ENCODE peak calls at places on chromosomes 12 and 14, in nine cellular contexts. C, P, G, K, X, E, H, M and B are unnamed samples.

GRCh38 chr12:14849664-14850063 is 6.3 kb upstream of the ART4 start:
- DNase-seq in M (no peak), G (peak), C (peak), E (no peak), K (no peak), H (no peak), P (no peak), X (peak), B (no peak)

GRCh38 chr12:106248849-106249371 is 1.1 kb upstream of the CKAP4 start:
- DNase-seq in X (peak), H (peak), K (no peak), M (no peak), P (peak), C (peak), E (no peak), G (peak), B (peak)

GRCh38 chr12:43277630-43278267 is 274.3 kb downstream of the ADAMTS20 start:
- DNase-seq in H (no peak), G (peak), E (no peak), K (no peak), M (no peak), P (no peak), C (peak), X (peak), B (no peak)

GRCh38 chr14:58639842-58640484 is 2.2 kb downstream of the DACT1 start:
- DNase-seq in G (peak), K (no peak), H (peak), E (no peak), P (no peak), X (peak), C (peak), M (no peak), B (peak)

GRCh38 chr14:90803249-90803648 is 13.0 kb downstream of the TTC7B start:
- DNase-seq in G (no peak), K (no peak), E (no peak), P (no peak), X (no peak), H (no peak), C (no peak), M (no peak), B (no peak)

GRCh38 chr12:123232807-123233504 is at the start of the genes MPHOSPH9 and MTRFR:
- DNase-seq in P (peak), H (peak), M (peak), C (peak), K (peak), E (peak), X (peak), G (peak), B (peak)

GRCh38 chr12:26523708-26524150 is 309.3 kb downstream of the ITPR2 start:
- DNase-seq in K (no peak), P (no peak), M (peak), X (peak), H (no peak), C (peak), E (peak), G (peak), B (peak)

GRCh38 chr12:9926876-9927275 is 5.3 kb downstream of the CLEC2A start:
- DNase-seq in M (no peak), K (no peak), E (no peak), H (no peak), G (no peak), C (no peak), P (no peak), X (no peak), B (no peak)

GRCh38 chr14:76953196-76953945 is 75.1 kb downstream of the IRF2BPL start:
- DNase-seq in H (peak), P (peak), G (peak), M (peak), E (peak), K (no peak), C (peak), X (peak), B (peak)

DNA sequence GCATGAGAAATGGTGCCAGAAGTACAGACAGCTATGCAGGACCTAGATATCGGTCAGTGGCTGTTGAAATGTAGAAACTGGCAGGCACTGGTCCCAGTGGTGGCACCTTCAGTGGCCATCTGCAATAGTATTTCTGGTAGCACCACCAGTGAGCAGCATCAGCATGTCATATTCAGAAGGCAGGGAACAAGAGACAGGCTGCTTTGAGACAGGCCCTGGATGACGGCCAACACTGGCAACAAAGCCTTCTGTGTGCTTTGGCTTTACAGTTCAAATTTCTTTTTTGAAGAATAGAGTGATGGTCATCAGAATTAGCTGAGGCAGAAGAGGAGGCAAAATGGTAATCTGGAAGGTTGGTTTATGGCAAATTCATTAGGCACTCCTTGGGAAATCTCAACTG is 273.4 kb upstream of the SLC16A7 start:
- DNase-seq in E (no peak), C (no peak), K (no peak), G (no peak), H (no peak), X (no peak), P (no peak), M (no peak), B (no peak)
- TF ChIP-seq CTCF in E (no peak), C (no peak), K (no peak), G (no peak), H (no peak), X (no peak), P (no peak), M (no peak), B (no peak)

GRCh38 chr12:20486233-20486632 is 117.9 kb downstream of the PDE3A start:
- DNase-seq in X (no peak), C (no peak), M (no peak), P (no peak), H (no peak), G (no peak), K (no peak), E (no peak), B (peak)
- TF ChIP-seq CTCF in X (peak), C (no peak), M (no peak), P (no peak), H (no peak), G (no peak), K (no peak), E (no peak), B (peak)

GRCh38 chr14:33432407-33433023 is 493.8 kb downstream of the NPAS3 start:
- DNase-seq in K (no peak), X (peak), C (peak), P (no peak), G (peak), M (no peak), E (no peak), H (no peak), B (peak)
- TF ChIP-seq CTCF in K (peak), X (peak), C (no peak), P (no peak), G (peak), M (no peak), E (peak), H (peak), B (peak)

GRCh38 chr14:74918380-74918779 is 4.7 kb downstream of the RPS6KL1 start:
- DNase-seq in P (no peak), K (no peak), E (no peak), X (no peak), C (no peak), H (no peak), M (no peak), G (no peak), B (no peak)

GRCh38 chr14:74915426-74915825 is 7.6 kb downstream of the RPS6KL1 start:
- DNase-seq in E (no peak), G (no peak), H (no peak), P (no peak), K (no peak), M (peak), X (no peak), C (no peak), B (no peak)

GRCh38 chr14:74915826-74916225 is 7.2 kb downstream of the RPS6KL1 start:
- DNase-seq in P (no peak), M (peak), H (no peak), X (no peak), C (no peak), K (no peak), G (no peak), E (no peak), B (no peak)

GRCh38 chr14:74917646-74918081 is 5.4 kb downstream of the RPS6KL1 start:
- DNase-seq in K (no peak), P (no peak), E (peak), C (peak), H (no peak), G (peak), X (no peak), M (peak), B (no peak)

DNA sequence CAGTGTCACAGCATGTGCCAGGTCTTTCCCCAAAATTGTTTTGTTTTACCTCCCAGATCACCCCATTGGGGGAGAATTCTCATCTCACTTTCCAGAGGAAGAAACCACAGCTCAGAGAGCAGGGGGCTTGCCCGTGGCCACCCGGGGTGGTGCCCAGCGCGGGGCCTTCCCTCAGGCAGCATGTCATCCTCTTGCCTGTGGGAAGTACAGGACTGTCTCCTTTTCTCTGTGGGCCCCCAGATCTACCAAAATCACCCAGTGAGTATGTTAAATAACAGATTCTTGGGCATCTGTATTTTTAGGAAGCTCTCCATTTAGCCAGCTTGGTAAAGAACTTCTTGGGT is 5.9 kb downstream of the RPS6KL1 start:
- DNase-seq in M (no peak), C (no peak), E (no peak), K (no peak), P (no peak), X (no peak), G (no peak), H (no peak), B (no peak)
- TF ChIP-seq CTCF in M (no peak), C (no peak), E (no peak), K (no peak), P (no peak), X (no peak), G (no peak), H (no peak), B (no peak)

DNA sequence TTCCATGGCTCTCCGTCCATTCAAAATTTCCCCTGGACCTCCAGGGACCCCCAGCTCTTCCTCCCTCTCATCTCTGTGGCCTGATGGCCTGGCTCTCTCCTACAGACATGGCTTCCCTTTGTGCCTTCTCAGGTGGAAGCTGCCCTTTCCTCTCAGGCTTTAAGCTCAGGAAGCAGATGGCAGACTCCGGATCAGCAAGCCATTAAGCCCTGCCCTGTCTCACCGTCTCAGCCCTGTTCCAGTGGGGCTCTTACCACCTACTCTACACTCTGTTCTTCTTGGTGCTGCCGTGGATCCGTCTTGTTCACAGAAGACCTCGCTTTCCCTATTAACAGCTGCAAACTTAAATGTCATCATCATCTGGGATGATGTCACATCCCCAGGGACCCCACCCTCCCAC is 33.1 kb downstream of the NPC2 start:
- DNase-seq in K (no peak), H (no peak), X (no peak), G (no peak), C (no peak), E (no peak), P (no peak), M (no peak), B (no peak)
- TF ChIP-seq CTCF in K (no peak), H (no peak), X (no peak), G (no peak), C (no peak), E (no peak), P (no peak), M (no peak), B (no peak)

DNA sequence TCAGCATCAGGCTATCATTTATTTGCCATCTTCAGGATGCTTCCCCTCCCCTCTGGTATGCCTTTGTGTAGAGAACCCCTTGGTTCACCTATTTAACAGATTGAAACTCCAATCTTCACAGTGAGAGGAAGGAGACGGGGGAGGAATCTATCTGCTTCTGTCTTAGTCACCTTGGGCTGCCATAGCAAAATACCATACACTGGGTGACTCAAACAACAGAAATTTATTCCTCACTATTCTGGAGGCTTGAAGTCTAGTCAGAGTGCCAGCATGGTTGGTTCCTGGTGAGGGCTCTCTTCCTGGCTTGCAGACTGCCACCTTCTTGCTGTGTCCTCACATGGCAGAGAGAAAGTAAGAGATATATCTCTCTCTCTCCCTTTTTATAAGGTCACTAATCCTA is 13.5 kb upstream of the EML1 start:
- DNase-seq in M (no peak), E (no peak), P (no peak), X (peak), H (no peak), C (peak), G (no peak), K (no peak), B (peak)
- TF ChIP-seq CTCF in M (no peak), E (no peak), P (no peak), X (no peak), H (no peak), C (no peak), G (no peak), K (no peak), B (peak)

DNA sequence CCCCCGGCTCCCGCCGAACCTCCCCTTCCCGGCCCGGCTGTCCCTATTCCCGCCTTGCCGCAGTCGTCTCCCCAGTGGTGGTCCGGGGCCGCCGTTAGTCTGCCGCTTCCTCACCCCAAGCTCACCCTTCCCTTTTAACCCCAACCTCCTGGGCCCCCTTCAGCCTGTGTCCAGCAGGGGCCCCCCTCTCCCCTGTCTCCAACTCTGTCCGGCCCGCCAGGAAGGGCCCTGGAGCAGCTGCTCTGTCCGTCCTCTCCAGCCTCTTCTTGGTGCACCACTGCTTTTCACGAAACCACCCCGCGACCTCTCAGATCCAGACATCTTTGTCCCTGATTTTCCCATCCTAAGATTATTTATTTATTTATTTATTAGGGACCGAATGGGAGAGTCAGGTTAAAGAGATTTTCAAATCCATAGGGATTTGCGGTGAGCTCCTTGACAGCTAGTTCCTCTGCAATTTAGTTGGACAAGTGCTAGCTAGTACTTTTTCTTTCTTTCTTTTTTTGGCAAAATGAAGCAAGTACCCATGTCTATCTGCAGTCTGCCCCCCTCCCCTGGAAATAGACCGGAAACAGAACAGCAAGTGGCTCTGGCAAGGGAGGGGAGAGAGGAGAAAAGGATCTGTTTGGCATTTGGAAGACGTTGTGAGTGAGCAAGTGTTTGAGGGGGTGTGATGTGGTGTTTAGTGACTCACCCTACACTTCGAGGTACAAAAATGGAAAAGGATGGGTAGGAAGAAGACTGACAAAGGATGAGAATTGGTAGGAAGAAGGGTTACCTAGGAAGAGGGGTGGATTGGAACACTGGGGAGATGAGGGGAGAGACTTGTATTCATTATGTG is 632 bp downstream of the UBR7 start:
- DNase-seq in K (peak), C (peak), X (peak), P (peak), M (no peak), H (peak), G (peak), E (peak), B (peak)
- TF ChIP-seq CTCF in K (peak), C (peak), X (peak), P (peak), M (no peak), H (peak), G (peak), E (no peak), B (peak)

GRCh38 chr12:57213068-57213715 is 3.4 kb upstream of the NXPH4 start:
- DNase-seq in X (peak), H (peak), C (peak), M (peak), K (peak), E (peak), G (peak), P (peak), B (peak)

GRCh38 chr12:57210926-57211700 is 5.5 kb upstream of the NXPH4 start:
- DNase-seq in C (no peak), E (no peak), P (no peak), X (no peak), M (no peak), G (no peak), K (no peak), H (no peak), B (no peak)

GRCh38 chr12:57212701-57213067 is 3.9 kb upstream of the NXPH4 start:
- DNase-seq in K (no peak), X (no peak), M (no peak), P (no peak), G (no peak), H (no peak), E (no peak), C (no peak), B (no peak)

GRCh38 chr12:57210461-57210860 is 6.1 kb upstream of the NXPH4 start:
- DNase-seq in X (no peak), E (no peak), H (no peak), C (no peak), G (no peak), M (no peak), K (no peak), P (no peak), B (no peak)

DNA sequence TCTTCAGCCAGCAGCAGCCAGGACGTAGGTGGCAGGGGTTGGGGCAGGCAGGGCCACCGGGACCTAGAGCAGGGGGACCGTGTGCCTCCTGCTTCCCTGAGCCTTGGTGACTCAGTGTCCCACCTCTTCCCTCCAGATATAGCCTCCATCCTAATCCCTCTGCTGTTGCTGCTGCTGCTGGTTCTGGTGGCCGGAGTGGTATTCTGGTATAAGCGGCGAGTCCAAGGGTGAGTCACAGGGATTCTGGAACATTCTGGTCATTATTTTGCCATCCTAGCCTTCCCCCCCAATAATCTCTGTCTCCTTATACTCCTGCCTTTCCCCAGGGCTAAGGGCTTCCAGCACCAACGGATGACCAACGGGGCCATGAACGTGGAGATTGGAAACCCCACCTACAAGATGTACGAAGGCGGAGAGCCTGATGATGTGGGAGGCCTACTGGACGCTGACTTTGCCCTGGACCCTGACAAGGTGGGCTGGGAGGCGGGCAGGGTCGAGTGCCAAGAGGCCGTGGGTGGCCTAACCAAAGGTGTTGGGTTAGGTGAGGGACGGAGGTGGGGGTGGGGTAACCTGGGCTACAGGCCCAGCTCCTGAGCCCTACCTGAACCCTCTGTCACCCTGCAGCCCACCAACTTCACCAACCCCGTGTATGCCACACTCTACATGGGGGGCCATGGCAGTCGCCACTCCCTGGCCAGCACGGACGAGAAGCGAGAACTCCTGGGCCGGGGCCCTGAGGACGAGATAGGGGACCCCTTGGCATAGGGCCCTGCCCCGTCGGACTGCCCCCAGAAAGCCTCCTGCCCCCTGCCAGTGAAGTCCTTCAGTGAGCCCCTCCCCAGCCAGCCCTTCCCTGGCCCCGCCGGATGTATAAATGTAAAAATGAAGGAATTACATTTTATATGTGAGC is 4.5 kb upstream of the NXPH4 start:
- DNase-seq in G (no peak), E (no peak), H (no peak), X (no peak), M (no peak), K (no peak), C (no peak), P (no peak), B (no peak)
- TF ChIP-seq CTCF in G (peak), E (no peak), H (no peak), X (peak), M (no peak), K (no peak), C (no peak), P (no peak), B (no peak)